ENCODE peak calls at places on chromosome 10, in six cellular contexts. B, Z, Y, T, C and G are unnamed samples. For H3K27me3, the result is how much of the 10 kb centered on the place peaks cover.

GRCh38 chr10:114221235-114221634 is 17.8 kb upstream of the VWA2 start:
- DNase-seq in B (no peak), Z (no peak), Y (no peak), T (no peak), C (no peak), G (no peak)

GRCh38 chr10:47360419-47361040 is 12.4 kb downstream of the RBP3 start:
- DNase-seq in B (no peak), Z (no peak), Y (no peak), T (no peak), C (no peak), G (no peak)

GRCh38 chr10:49149881-49150280 is 16.1 kb upstream of the FAM170B start:
- DNase-seq in B (no peak), Z (no peak), Y (no peak), T (no peak), C (no peak), G (no peak)

GRCh38 chr10:15370212-15370740 is 813 bp downstream of the FAM171A1 start:
- DNase-seq in B (no peak), Z (no peak), Y (peak), T (no peak), C (peak), G (no peak)

GRCh38 chr10:108545921-108546320 is 1377.4 kb downstream of the XPNPEP1 start:
- DNase-seq in B (no peak), Z (no peak), Y (no peak), T (no peak), C (no peak), G (no peak)

GRCh38 chr10:117544729-117545140 is 2.2 kb downstream of the EMX2 start:
- DNase-seq in B (no peak), Z (no peak), Y (no peak), T (no peak), C (no peak), G (no peak)

GRCh38 chr10:4692206-4692605 is 133.8 kb upstream of the AKR1E2 start:
- DNase-seq in B (no peak), Z (no peak), Y (no peak), T (no peak), C (no peak), G (no peak)

GRCh38 chr10:124705021-124705740 is 39.0 kb downstream of the FAM53B start:
- DNase-seq in B (no peak), Z (no peak), Y (no peak), T (no peak), C (no peak), G (no peak)

GRCh38 chr10:104630731-104631130 is 10.4 kb upstream of the SORCS3 start:
- DNase-seq in B (no peak), Z (no peak), Y (no peak), T (no peak), C (no peak), G (no peak)

GRCh38 chr10:84329986-84330651 is 1.7 kb downstream of the CCSER2 start:
- DNase-seq in B (no peak), Z (no peak), Y (no peak), T (no peak), C (no peak), G (no peak)

GRCh38 chr10:113977174-113977573 is 66.5 kb upstream of the ADRB1 start:
- DNase-seq in B (no peak), Z (no peak), Y (no peak), T (no peak), C (no peak), G (no peak)

GRCh38 chr10:110876000-110876399 is 4.3 kb downstream of the PDCD4 start:
- DNase-seq in B (no peak), Z (no peak), Y (no peak), T (no peak), C (no peak), G (no peak)

GRCh38 chr10:103493362-103493871 is at the start of gene NEURL1:
- DNase-seq in B (no peak), Z (no peak), Y (no peak), T (no peak), C (no peak), G (no peak)

GRCh38 chr10:68105820-68106219 is 3.5 kb upstream of the MYPN start:
- DNase-seq in B (no peak), Z (no peak), Y (no peak), T (peak), C (no peak), G (no peak)

GRCh38 chr10:49534670-49535381 is 4.1 kb downstream of the ERCC6 start:
- DNase-seq in B (no peak), Z (no peak), Y (no peak), T (peak), C (no peak), G (no peak)

GRCh38 chr10:70475661-70476060 is 2.9 kb upstream of the PALD1 start:
- DNase-seq in B (no peak), Z (no peak), Y (no peak), T (peak), C (no peak), G (peak)

GRCh38 chr10:76036410-76036940 is 605.1 kb downstream of the LRMDA start:
- DNase-seq in B (peak), Z (peak), Y (peak), T (peak), C (peak), G (no peak)

GRCh38 chr10:111078505-111079185 is 1.8 kb downstream of the ADRA2A start:
- DNase-seq in B (no peak), Z (no peak), Y (no peak), T (no peak), C (no peak), G (no peak)

GRCh38 chr10:78188459-78188858 is 154.8 kb downstream of the RPS24 start:
- DNase-seq in B (no peak), Z (no peak), Y (no peak), T (no peak), C (peak), G (no peak)

GRCh38 chr10:43899224-43899959 is 250.7 kb upstream of the ZNF32 start:
- DNase-seq in B (no peak), Z (no peak), Y (no peak), T (no peak), C (no peak), G (no peak)

GRCh38 chr10:28906934-28907333 is 229.6 kb downstream of the BAMBI start:
- DNase-seq in B (no peak), Z (no peak), Y (no peak), T (peak), C (no peak), G (no peak)

GRCh38 chr10:71633935-71634334 is 85.6 kb downstream of the C10orf105 start:
- DNase-seq in B (no peak), Z (no peak), Y (no peak), T (no peak), C (no peak), G (no peak)

GRCh38 chr10:43264324-43264986 is 2.4 kb downstream of the RASGEF1A start:
- DNase-seq in B (no peak), Z (no peak), Y (no peak), T (no peak), C (no peak), G (no peak)

GRCh38 chr10:75755528-75755927 is 324.1 kb downstream of the LRMDA start:
- DNase-seq in B (no peak), Z (no peak), Y (no peak), T (no peak), C (no peak), G (no peak)

GRCh38 chr10:82340166-82340565 is 465.2 kb downstream of the NRG3 start:
- DNase-seq in B (no peak), Z (no peak), Y (no peak), T (no peak), C (no peak), G (no peak)

GRCh38 chr10:63549810-63550209 is 28.6 kb downstream of the REEP3 start:
- DNase-seq in B (no peak), Z (no peak), Y (no peak), T (no peak), C (no peak), G (no peak)

GRCh38 chr10:19795691-19796090 is 20.5 kb upstream of the PLXDC2 start:
- DNase-seq in B (no peak), Z (no peak), Y (no peak), T (no peak), C (no peak), G (no peak)

GRCh38 chr10:127888526-127889312 is 4.0 kb downstream of the CLRN3 start:
- DNase-seq in B (no peak), Z (no peak), Y (no peak), T (no peak), C (no peak), G (no peak)

GRCh38 chr10:114397651-114398145 is 6.6 kb downstream of the AFAP1L2 start:
- DNase-seq in B (no peak), Z (no peak), Y (no peak), T (no peak), C (no peak), G (no peak)

GRCh38 chr10:32207544-32207943 is 139.4 kb downstream of the EPC1 start:
- DNase-seq in B (peak), Z (peak), Y (peak), T (no peak), C (peak), G (no peak)

GRCh38 chr10:25068152-25069058 is 52.0 kb downstream of the THNSL1 start:
- DNase-seq in B (no peak), Z (no peak), Y (no peak), T (peak), C (no peak), G (peak)

GRCh38 chr10:97812696-97813095 is 36.9 kb upstream of the GOLGA7B start:
- DNase-seq in B (no peak), Z (no peak), Y (no peak), T (no peak), C (no peak), G (no peak)

GRCh38 chr10:110502072-110502845 is 4.6 kb downstream of the DUSP5 start:
- DNase-seq in B (no peak), Z (no peak), Y (no peak), T (no peak), C (no peak), G (no peak)

GRCh38 chr10:107126668-107127067 is 37.8 kb downstream of the SORCS1 start:
- DNase-seq in B (no peak), Z (no peak), Y (no peak), T (no peak), C (no peak), G (no peak)

GRCh38 chr10:119521443-119522204 is 20.9 kb downstream of the RGS10 start:
- DNase-seq in B (peak), Z (no peak), Y (no peak), T (peak), C (no peak), G (peak)

GRCh38 chr10:95833038-95833673 is 74.6 kb upstream of the CC2D2B start:
- DNase-seq in B (no peak), Z (no peak), Y (no peak), T (no peak), C (no peak), G (no peak)

DNA sequence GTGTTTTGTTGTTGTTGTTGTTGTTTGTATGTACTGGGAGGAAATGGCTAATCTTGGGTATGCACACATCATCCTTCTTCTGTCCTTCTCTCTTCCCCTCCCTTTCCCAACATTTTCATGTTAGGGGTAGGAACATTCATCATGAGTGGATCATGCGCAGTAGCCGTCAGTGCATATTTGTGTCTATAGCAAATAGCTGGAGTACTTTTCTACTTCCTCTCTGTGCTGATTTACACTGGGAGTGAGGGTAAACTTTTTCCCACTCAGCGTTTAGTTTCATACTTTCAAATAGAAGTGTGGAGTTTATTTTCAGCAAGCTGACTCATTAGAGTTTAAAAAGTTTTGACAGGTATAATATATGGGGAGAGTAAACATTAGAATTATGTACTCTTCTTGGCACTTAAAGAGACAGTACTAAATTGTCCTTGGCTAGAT is 80.5 kb upstream of the PRKG1 start:
- DNase-seq in B (no peak), Z (no peak), Y (peak), T (peak), C (peak), G (no peak)
- H3K27me3 ChIP-seq in B (under half), Z (under half), Y (under half), T (under half), C (under half), G (under half)

GRCh38 chr10:58854811-58855210 is 321.6 kb upstream of the PHYHIPL start:
- DNase-seq in B (no peak), Z (no peak), Y (no peak), T (no peak), C (no peak), G (no peak)

GRCh38 chr10:58859541-58859940 is 316.9 kb upstream of the PHYHIPL start:
- DNase-seq in B (no peak), Z (no peak), Y (no peak), T (no peak), C (no peak), G (no peak)

GRCh38 chr10:58856508-58857240 is 319.8 kb upstream of the PHYHIPL start:
- DNase-seq in B (peak), Z (peak), Y (peak), T (peak), C (peak), G (peak)

GRCh38 chr10:58853668-58854067 is 322.8 kb upstream of the PHYHIPL start:
- DNase-seq in B (no peak), Z (no peak), Y (no peak), T (no peak), C (no peak), G (no peak)

GRCh38 chr10:58857251-58857650 is 319.2 kb upstream of the PHYHIPL start:
- DNase-seq in B (no peak), Z (no peak), Y (no peak), T (peak), C (no peak), G (no peak)
- H3K4me3 ChIP-seq in B (no peak), Z (no peak), Y (no peak), T (no peak), C (no peak), G (no peak)

GRCh38 chr10:8591619-8592018 is 537.1 kb downstream of the GATA3 start:
- DNase-seq in B (no peak), Z (no peak), Y (no peak), T (no peak), C (no peak), G (no peak)

GRCh38 chr10:8588135-8588534 is 533.6 kb downstream of the GATA3 start:
- DNase-seq in B (no peak), Z (no peak), Y (no peak), T (no peak), C (no peak), G (no peak)

GRCh38 chr10:8594176-8594575 is 539.7 kb downstream of the GATA3 start:
- DNase-seq in B (no peak), Z (no peak), Y (no peak), T (no peak), C (no peak), G (no peak)

GRCh38 chr10:8586504-8586903 is 532.0 kb downstream of the GATA3 start:
- DNase-seq in B (no peak), Z (no peak), Y (no peak), T (no peak), C (no peak), G (no peak)

DNA sequence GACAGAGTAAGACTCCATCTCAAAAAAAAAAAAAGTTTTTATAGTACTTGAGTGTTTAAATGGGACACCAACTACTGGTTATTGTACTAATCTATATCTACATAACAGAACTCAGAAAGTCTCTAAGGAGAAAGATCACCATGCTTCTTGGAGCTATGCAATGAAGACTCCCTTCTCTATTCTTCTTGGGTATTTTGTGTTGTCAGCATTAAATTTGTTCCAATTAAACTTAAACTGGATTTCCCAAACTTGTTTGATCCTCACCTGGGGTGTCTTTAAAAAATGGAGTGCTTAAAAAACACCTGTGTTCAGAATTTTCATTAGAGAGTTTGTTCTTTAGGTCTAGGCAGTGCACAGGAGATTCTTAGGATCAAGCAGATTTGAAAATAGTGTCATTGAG is 536.0 kb downstream of the GATA3 start:
- DNase-seq in B (no peak), Z (no peak), Y (no peak), T (no peak), C (no peak), G (no peak)
- H3K27me3 ChIP-seq in B (under half), Z (under half), Y (under half), T (under half), C (under half), G (under half)

GRCh38 chr10:101671453-101671852 is 23.5 kb downstream of the FBXW4 start:
- DNase-seq in B (no peak), Z (no peak), Y (no peak), T (no peak), C (no peak), G (no peak)

GRCh38 chr10:101668566-101668965 is 26.4 kb downstream of the FBXW4 start:
- DNase-seq in B (no peak), Z (no peak), Y (no peak), T (no peak), C (no peak), G (no peak)

GRCh38 chr10:101666025-101666424 is 28.9 kb downstream of the FBXW4 start:
- DNase-seq in B (no peak), Z (no peak), Y (no peak), T (no peak), C (no peak), G (no peak)

GRCh38 chr10:101670635-101671034 is 24.3 kb downstream of the FBXW4 start:
- DNase-seq in B (no peak), Z (no peak), Y (no peak), T (no peak), C (no peak), G (no peak)

DNA sequence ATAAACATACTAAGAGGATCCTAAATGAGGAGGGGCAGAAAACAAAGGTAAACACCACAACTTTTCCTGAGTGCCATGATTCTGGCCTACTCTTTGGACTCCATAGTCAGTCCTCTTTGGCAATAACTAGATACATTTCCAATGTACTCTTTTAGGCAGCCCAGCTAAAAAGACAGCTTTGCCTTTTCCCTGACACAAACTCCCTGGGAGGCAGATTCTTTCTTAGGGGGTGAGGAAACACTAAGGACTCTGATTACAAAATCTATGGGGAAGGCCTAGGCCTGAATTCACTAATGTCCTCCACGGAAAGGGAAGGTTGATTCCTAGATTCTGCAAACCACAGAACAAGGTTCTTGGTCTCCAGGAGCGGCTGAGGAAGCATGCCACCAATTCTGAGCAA is 25.8 kb downstream of the FBXW4 start:
- DNase-seq in B (no peak), Z (no peak), Y (no peak), T (no peak), C (no peak), G (no peak)
- H3K4me3 ChIP-seq in B (no peak), Z (no peak), Y (no peak), T (no peak), C (no peak), G (no peak)

DNA sequence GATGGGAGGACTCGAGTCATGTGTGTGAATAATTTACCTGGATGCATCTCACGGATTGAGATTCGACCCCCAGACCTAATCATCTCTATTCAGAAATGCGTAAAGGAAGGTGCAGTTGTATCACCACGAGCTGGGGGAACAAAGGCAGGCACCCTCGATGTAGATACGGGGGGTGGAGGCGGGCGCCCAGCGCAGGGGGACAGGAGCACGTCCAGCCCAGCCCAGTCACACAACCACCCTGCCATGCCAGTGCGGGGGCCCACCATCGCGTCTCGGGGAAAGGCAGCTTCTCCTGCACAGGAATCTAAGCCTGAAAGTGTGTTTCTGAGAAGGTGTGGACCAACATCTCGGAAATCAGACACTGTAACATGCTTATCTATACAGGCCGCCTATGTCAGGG is 131.1 kb downstream of the DIP2C start:
- DNase-seq in B (no peak), Z (no peak), Y (no peak), T (no peak), C (no peak), G (no peak)
- H3K27me3 ChIP-seq in B (under half), Z (under half), Y (under half), T (under half), C (under half), G (under half)

GRCh38 chr10:18367840-18368239 is 227.6 kb downstream of the CACNB2 start:
- DNase-seq in B (no peak), Z (no peak), Y (no peak), T (no peak), C (no peak), G (no peak)
- H3K4me3 ChIP-seq in B (no peak), Z (no peak), Y (no peak), T (no peak), C (no peak), G (no peak)

GRCh38 chr10:86371691-86372090 is 5.1 kb upstream of the GRID1 start:
- DNase-seq in B (no peak), Z (no peak), Y (no peak), T (no peak), C (no peak), G (no peak)
- H3K27me3 ChIP-seq in B (under half), Z (under half), Y (under half), T (under half), C (under half), G (half or more)